ENCODE peak calls at places on chromosomes 1 and 21, in ten cellular contexts. Q is fibroblast of pulmonary artery, N is dorsolateral prefrontal cortex, T is HL-60, W is heart right ventricle, Y is fibroblast of the aortic adventitia, D is endodermal cell, S is choroid plexus epithelial cell, C is HCT116, H is HFF-Myc. F is an unnamed sample.

GRCh38 chr1:171480035-171480434 is 5.3 kb upstream of the PRRC2C start:
- DNase-seq in Q (no peak), N (no peak), T (no peak), W (no peak), Y (no peak), D (no peak), S (no peak), C (no peak), H (no peak), F (no peak)

GRCh38 chr1:156601122-156601830 is at the start of gene GPATCH4:
- DNase-seq in Q (peak; percentile 96), N (peak; percentile 87), T (peak; percentile 77), W (peak; percentile 84), Y (peak; percentile 96), D (peak; percentile 93), S (peak; percentile 93), C (peak; percentile 81), H (peak; percentile 87), F (peak; percentile 90)

GRCh38 chr1:115524211-115524610 is 117.6 kb upstream of the VANGL1 start:
- DNase-seq in Q (no peak), N (no peak), T (no peak), W (no peak), Y (no peak), D (no peak), S (no peak), C (no peak), H (no peak), F (no peak)

GRCh38 chr1:101308001-101308659 is 71.3 kb downstream of the S1PR1 start:
- DNase-seq in Q (no peak), N (no peak), T (no peak), W (no peak), Y (no peak), D (no peak), S (no peak), C (no peak), H (no peak), F (no peak)

GRCh38 chr21:21200103-21200938 is 202.1 kb downstream of the NCAM2 start:
- DNase-seq in Q (peak; percentile 99), N (no peak), T (no peak), W (peak; percentile 67), Y (peak; percentile 99), D (no peak), S (peak; percentile 100), C (no peak), H (peak; percentile 87), F (peak; percentile 95)

GRCh38 chr1:167905671-167906070 is 8.3 kb downstream of the ADCY10 start:
- DNase-seq in Q (peak; percentile 49), N (no peak), T (no peak), W (no peak), Y (peak; percentile 16), D (no peak), S (peak; percentile 25), C (no peak), H (no peak), F (no peak)

GRCh38 chr1:56416385-56416972 is 162.9 kb downstream of the PLPP3 start:
- DNase-seq in Q (peak; percentile 64), N (no peak), T (no peak), W (no peak), Y (no peak), D (peak; percentile 49), S (peak; percentile 34), C (no peak), H (no peak), F (peak; percentile 14)

GRCh38 chr1:162384116-162384515 is 2.6 kb downstream of the C1orf226 start:
- DNase-seq in Q (no peak), N (no peak), T (no peak), W (no peak), Y (no peak), D (no peak), S (no peak), C (no peak), H (no peak), F (no peak)

GRCh38 chr1:245086389-245086969 is 68.3 kb upstream of the KIF26B start:
- DNase-seq in Q (peak; percentile 66), N (no peak), T (no peak), W (no peak), Y (peak; percentile 62), D (no peak), S (peak; percentile 84), C (no peak), H (no peak), F (peak; percentile 79)

GRCh38 chr1:8315573-8316475 is 2.1 kb upstream of the SLC45A1 start:
- DNase-seq in Q (no peak), N (no peak), T (no peak), W (no peak), Y (no peak), D (peak; percentile 82), S (peak; percentile 11), C (no peak), H (no peak), F (no peak)
- TF ChIP-seq CTCF in Q (peak; percentile 24), N (no peak), T (no peak), W (no peak), Y (peak; percentile 31), D (peak; percentile 73), S (peak; percentile 40), C (peak; percentile 55), H (peak; percentile 16), F (peak; percentile 20)

GRCh38 chr1:200794506-200795065 is 55.9 kb downstream of the CAMSAP2 start:
- DNase-seq in Q (no peak), N (no peak), T (no peak), W (no peak), Y (no peak), D (no peak), S (no peak), C (no peak), H (no peak), F (no peak)

GRCh38 chr1:200793677-200794076 is 55.0 kb downstream of the CAMSAP2 start:
- DNase-seq in Q (no peak), N (no peak), T (no peak), W (no peak), Y (no peak), D (no peak), S (no peak), C (no peak), H (no peak), F (no peak)

DNA sequence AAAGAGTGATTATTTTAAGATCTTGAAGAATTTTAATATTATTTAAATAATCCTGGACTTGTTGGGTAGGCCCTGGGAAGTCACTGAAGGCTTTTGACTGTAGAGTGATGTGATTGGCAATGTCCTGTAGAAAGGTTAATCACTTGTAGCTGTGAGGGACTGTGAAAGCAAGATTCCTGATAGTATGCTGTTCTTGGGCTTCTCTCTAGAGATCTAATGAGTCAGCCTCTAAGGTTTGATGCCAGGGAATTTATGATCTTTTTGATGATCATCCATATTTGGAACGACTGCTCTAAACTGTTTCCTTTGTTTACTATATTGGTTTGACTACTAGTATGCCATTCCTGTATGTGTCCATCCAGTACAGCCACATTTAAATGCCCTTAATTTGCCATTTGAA is 56.5 kb downstream of the CAMSAP2 start:
- DNase-seq in Q (peak; percentile 49), N (no peak), T (no peak), W (no peak), Y (peak; percentile 65), D (no peak), S (peak; percentile 60), C (no peak), H (no peak), F (peak; percentile 64)
- H3K4me3 ChIP-seq in Q (no peak overlapping the region), N (no peak overlapping the region), T (no peak overlapping the region), W (no peak overlapping the region), Y (no peak overlapping the region), D (no peak overlapping the region), S (no peak overlapping the region), C (no peak overlapping the region), H (no peak overlapping the region), F (no peak overlapping the region)

GRCh38 chr1:119139393-119139792 is 1.1 kb downstream of the WARS2 start:
- DNase-seq in Q (no peak), N (no peak), T (no peak), W (no peak), Y (no peak), D (peak; percentile 64), S (no peak), C (no peak), H (no peak), F (no peak)

GRCh38 chr1:119139857-119140176 is 636 bp downstream of the WARS2 start:
- DNase-seq in Q (no peak), N (no peak), T (no peak), W (no peak), Y (no peak), D (no peak), S (no peak), C (no peak), H (no peak), F (no peak)

GRCh38 chr1:119141660-119142059 is 1.2 kb upstream of the WARS2 start:
- DNase-seq in Q (no peak), N (no peak), T (no peak), W (no peak), Y (no peak), D (no peak), S (no peak), C (no peak), H (no peak), F (no peak)

GRCh38 chr1:119141020-119141424 is 569 bp upstream of the WARS2 start:
- DNase-seq in Q (peak; percentile 32), N (no peak), T (peak; percentile 14), W (peak; percentile 12), Y (peak; percentile 35), D (peak; percentile 77), S (peak; percentile 35), C (no peak), H (no peak), F (peak; percentile 42)

GRCh38 chr1:119140177-119141019 is at the start of gene WARS2:
- DNase-seq in Q (peak; percentile 99), N (peak; percentile 96), T (peak; percentile 94), W (peak; percentile 96), Y (peak; percentile 98), D (peak; percentile 98), S (peak; percentile 99), C (peak; percentile 97), H (peak; percentile 95), F (peak; percentile 99)
- TF ChIP-seq CTCF in Q (no peak), N (peak; percentile 24), T (no peak), W (no peak), Y (peak; percentile 20), D (no peak), S (no peak), C (no peak), H (no peak), F (no peak)

GRCh38 chr1:83769072-83769471 is 229.9 kb downstream of the TTLL7 start:
- DNase-seq in Q (no peak), N (no peak), T (no peak), W (no peak), Y (no peak), D (no peak), S (no peak), C (no peak), H (no peak), F (no peak)

GRCh38 chr1:83763281-83764095 is 235.4 kb downstream of the TTLL7 start:
- DNase-seq in Q (no peak), N (no peak), T (no peak), W (no peak), Y (no peak), D (no peak), S (no peak), C (no peak), H (no peak), F (no peak)

GRCh38 chr1:83765125-83765524 is 233.8 kb downstream of the TTLL7 start:
- DNase-seq in Q (no peak), N (no peak), T (no peak), W (no peak), Y (no peak), D (no peak), S (no peak), C (no peak), H (no peak), F (no peak)

GRCh38 chr1:83764209-83764608 is 234.7 kb downstream of the TTLL7 start:
- DNase-seq in Q (no peak), N (no peak), T (no peak), W (no peak), Y (no peak), D (no peak), S (no peak), C (no peak), H (no peak), F (no peak)

GRCh38 chr1:83766182-83766825 is 232.6 kb downstream of the TTLL7 start:
- DNase-seq in Q (no peak), N (no peak), T (no peak), W (no peak), Y (no peak), D (no peak), S (no peak), C (no peak), H (no peak), F (no peak)
- H3K4me3 ChIP-seq in Q (no peak overlapping the region), N (no peak overlapping the region), T (no peak overlapping the region), W (no peak overlapping the region), Y (no peak overlapping the region), D (no peak overlapping the region), S (no peak overlapping the region), C (no peak overlapping the region), H (no peak overlapping the region), F (no peak overlapping the region)